ENCODE peak calls at places on chromosomes 2 and 18, in four cellular contexts. K is progenitor cell of endocrine pancreas, D is DMS 273 treated with DMSO at 0.1 percent for 48 hours, B is SK-N-DZ. N is an unnamed sample.

GRCh38 chr18:907171-907879 is 2.7 kb downstream of the ADCYAP1 start:
- DNase-seq in D (no peak), B (peak), K (no peak), N (no peak)

GRCh38 chr2:104938226-104938941 is 84.5 kb downstream of the POU3F3 start:
- DNase-seq in B (no peak), D (no peak), K (no peak), N (no peak)

GRCh38 chr2:222613715-222614331 is 42.1 kb downstream of the FARSB start:
- DNase-seq in D (peak), B (peak), K (no peak), N (peak)

GRCh38 chr2:216109962-216110614 is 940 bp downstream of the XRCC5 start:
- DNase-seq in D (no peak), K (no peak), B (no peak), N (no peak)

GRCh38 chr2:222442665-222443064 is 18.3 kb downstream of the SGPP2 start:
- DNase-seq in D (no peak), B (no peak), K (no peak), N (no peak)

GRCh38 chr18:36912887-36913286 is 84.0 kb downstream of the KIAA1328 start:
- DNase-seq in B (no peak), D (no peak), K (no peak), N (no peak)

GRCh38 chr2:20201671-20202070 is 23.3 kb downstream of the SDC1 start:
- DNase-seq in D (no peak), B (no peak), K (no peak), N (no peak)

GRCh38 chr2:98805412-98806265 is 74.7 kb upstream of the MGAT4A start:
- DNase-seq in K (no peak), D (peak), B (no peak), N (no peak)

GRCh38 chr2:14628906-14629305 is 3.6 kb upstream of the LRATD1 start:
- DNase-seq in B (no peak), D (no peak), K (no peak), N (no peak)

GRCh38 chr2:128390991-128391630 is 72.4 kb upstream of the HS6ST1 start:
- DNase-seq in B (no peak), K (no peak), D (no peak), N (no peak)

GRCh38 chr18:56038258-56039030 is 450.5 kb upstream of the TCF4 start:
- DNase-seq in B (peak), K (no peak), D (peak), N (no peak)

GRCh38 chr2:118974103-118974911 is 32.3 kb downstream of the MARCO start:
- DNase-seq in D (no peak), K (no peak), B (no peak), N (no peak)

GRCh38 chr2:118312963-118313756 is 224.9 kb downstream of the INSIG2 start:
- DNase-seq in K (no peak), D (peak), B (no peak), N (no peak)

GRCh38 chr18:58781627-58782194 is 83.0 kb upstream of the ZNF532 start:
- DNase-seq in B (peak), K (peak), D (no peak), N (peak)

GRCh38 chr2:233058717-233059546 is 1.2 kb upstream of the INPP5D start:
- DNase-seq in K (no peak), B (no peak), D (no peak), N (no peak)

GRCh38 chr18:2997846-2998599 is 14.9 kb downstream of the LPIN2 start:
- DNase-seq in D (no peak), B (no peak), K (no peak), N (no peak)

N was measured in NCI-H1930.